ENCODE peak calls at places on chromosomes 4 and X, in eight cellular contexts. L is neural progenitor cell, H is pancreas, G is neuronal stem cell, D is mesendoderm, Q is adrenal gland, X is mammary epithelial cell, K is astrocyte. U is an unnamed sample.

GRCh38 chr4:5322321-5322720 is 271.0 kb downstream of the STK32B start:
- DNase-seq in H (no peak), G (no peak), D (no peak), Q (no peak), X (no peak), L (no peak), K (no peak), U (no peak)

GRCh38 chr4:108148316-108148715 is 20.4 kb downstream of the LEF1 start:
- DNase-seq in D (no peak), L (no peak), K (no peak), G (no peak), H (no peak), X (no peak), Q (no peak), U (no peak)

GRCh38 chr4:76212851-76213414 is 691 bp downstream of the SCARB2 start:
- DNase-seq in K (peak; percentile 61), G (no peak), Q (no peak), L (peak; percentile 25), X (peak; percentile 51), H (no peak), D (no peak), U (no peak)

GRCh38 chrX:151825927-151826471 is 86.7 kb upstream of the MAGEA4 start:
- DNase-seq in H (no peak), X (peak; percentile 59), L (no peak), K (peak; percentile 90), G (no peak), Q (peak; percentile 33), D (peak; percentile 31), U (peak; percentile 22)

GRCh38 chr4:121457278-121457875 is 76.6 kb upstream of the QRFPR start:
- DNase-seq in D (no peak), Q (no peak), K (no peak), X (no peak), H (no peak), G (no peak), L (no peak), U (no peak)

GRCh38 chr4:143377635-143378099 is 41.0 kb downstream of the GAB1 start:
- DNase-seq in K (no peak), L (no peak), G (no peak), D (no peak), H (no peak), X (no peak), Q (no peak), U (no peak)

GRCh38 chr4:80295331-80295730 is 28.9 kb downstream of the FGF5 start:
- DNase-seq in X (no peak), H (no peak), D (no peak), L (no peak), Q (no peak), G (no peak), K (peak; percentile 21), U (no peak)

GRCh38 chr4:139177049-139177887 is at the start of gene ELF2:
- DNase-seq in K (peak; percentile 74), H (peak; percentile 96), X (peak; percentile 84), G (peak; percentile 83), Q (peak; percentile 95), D (peak; percentile 95), L (peak; percentile 94), U (peak; percentile 93)

GRCh38 chr4:57926311-57926710 is 816.1 kb upstream of the IGFBP7 start:
- DNase-seq in D (peak; percentile 75), X (no peak), L (no peak), Q (no peak), K (no peak), H (no peak), G (no peak), U (no peak)

GRCh38 chr4:110615366-110616161 is 7.3 kb downstream of the PITX2 start:
- DNase-seq in Q (no peak), K (no peak), G (peak; percentile 58), X (no peak), D (peak; percentile 95), H (no peak), L (peak; percentile 74), U (no peak)

GRCh38 chr4:168304744-168305459 is 13.7 kb downstream of the DDX60 start:
- DNase-seq in D (no peak), L (no peak), G (no peak), K (peak; percentile 40), Q (no peak), H (no peak), X (peak; percentile 95), U (no peak)

GRCh38 chr4:44848466-44848865 is 122.1 kb upstream of the GNPDA2 start:
- DNase-seq in D (no peak), K (no peak), X (peak; percentile 27), Q (no peak), H (no peak), G (no peak), L (no peak), U (no peak)

GRCh38 chrX:46573331-46573895 is at the start of gene CHST7:
- DNase-seq in D (peak; percentile 78), L (peak; percentile 88), K (peak; percentile 55), G (peak; percentile 54), H (peak; percentile 59), Q (peak; percentile 37), X (peak; percentile 53), U (peak; percentile 50)

GRCh38 chr4:7772708-7773385 is 166.8 kb downstream of the AFAP1 start:
- DNase-seq in K (no peak), G (no peak), X (no peak), L (no peak), Q (peak; percentile 34), H (no peak), D (peak; percentile 32), U (peak; percentile 59)

GRCh38 chrX:10326578-10326977 is 169.8 kb downstream of the CLCN4 start:
- DNase-seq in K (no peak), X (no peak), D (no peak), G (no peak), L (peak; percentile 7), Q (peak; percentile 22), H (no peak), U (no peak)

GRCh38 chrX:150856101-150856500 is 42.4 kb downstream of the CD99L2 start:
- DNase-seq in L (no peak), G (no peak), H (no peak), D (no peak), X (peak; percentile 76), K (peak; percentile 58), Q (no peak), U (no peak)

GRCh38 chr4:5027366-5027765 is 8.1 kb upstream of the CYTL1 start:
- DNase-seq in L (no peak), X (no peak), Q (no peak), D (no peak), G (no peak), K (peak; percentile 51), H (no peak), U (no peak)

GRCh38 chrX:128884430-128884829 is 638.9 kb downstream of the SMARCA1 start:
- DNase-seq in X (no peak), G (no peak), K (no peak), Q (no peak), D (no peak), L (no peak), H (no peak), U (no peak)

DNA sequence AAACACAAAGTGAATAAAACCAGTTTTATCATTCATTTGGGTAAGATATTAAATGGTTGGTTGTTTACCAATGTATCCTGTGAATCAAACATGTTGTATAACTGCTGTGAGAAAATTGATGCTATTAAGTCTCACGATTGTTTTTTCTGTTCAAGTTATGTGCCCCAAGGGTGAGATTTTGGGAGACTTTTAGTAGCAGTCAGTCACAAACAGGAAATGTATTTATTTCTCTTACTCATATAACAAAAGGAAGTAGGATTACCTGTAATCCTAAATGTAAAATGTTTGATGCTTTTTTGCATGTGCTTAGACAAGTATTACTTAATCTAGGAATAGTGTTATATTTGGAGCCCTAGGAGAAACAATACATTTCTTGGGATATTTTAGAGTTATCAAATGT is 39.2 kb downstream of the MTHFD2L start:
- DNase-seq in L (no peak), K (no peak), D (no peak), G (no peak), Q (no peak), X (no peak), H (no peak), U (no peak)
- H3K27ac ChIP-seq in L (no peak overlapping the region), K (no peak overlapping the region), D (no peak overlapping the region), G (no peak overlapping the region), Q (no peak overlapping the region), X (no peak overlapping the region), H (no peak overlapping the region), U (no peak overlapping the region)

DNA sequence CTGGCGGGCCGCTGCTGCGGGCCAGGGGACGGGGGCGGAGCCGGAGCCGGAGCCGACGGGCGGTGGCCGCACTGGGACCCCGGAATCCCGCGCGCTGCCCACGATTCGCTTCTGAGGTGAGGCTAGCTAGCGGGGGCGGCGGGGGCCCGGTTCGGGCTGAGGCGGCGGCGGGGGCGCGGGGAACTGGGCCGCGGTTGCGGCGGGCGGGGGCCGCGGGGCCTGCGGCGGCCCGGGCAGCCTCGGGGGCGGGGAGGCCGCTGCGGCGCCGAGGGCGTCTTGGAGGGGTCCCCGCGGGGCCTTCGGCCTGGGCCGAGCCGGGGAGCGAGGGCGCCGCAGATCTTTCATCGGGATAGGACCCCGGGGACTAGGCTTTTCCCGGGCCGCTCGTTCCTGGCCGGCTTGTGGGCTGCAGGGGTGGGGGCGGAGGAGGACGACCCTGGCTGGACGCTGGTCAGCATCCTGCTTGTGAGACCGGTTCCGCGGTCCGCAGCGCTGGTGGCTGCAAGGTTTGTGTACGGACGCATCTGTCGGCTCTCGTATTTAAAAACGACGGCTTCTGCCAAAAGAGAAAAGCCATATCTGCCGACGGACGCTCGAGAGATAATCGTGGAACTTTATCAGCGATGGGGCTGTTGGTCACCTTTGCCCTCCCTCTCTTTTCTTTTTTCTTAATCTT is 403 bp downstream of the ADD1 start:
- DNase-seq in X (peak; percentile 30), K (no peak), D (peak; percentile 49), Q (peak; percentile 46), L (peak; percentile 83), H (peak; percentile 62), G (peak; percentile 49), U (peak; percentile 52)
- H3K36me3 ChIP-seq in X (no peaks in the 10 kb centered on the region), K (no peaks in the 10 kb centered on the region), D (no peaks in the 10 kb centered on the region), Q (no peaks in the 10 kb centered on the region), L (peaks cover 3% of the 10 kb centered on the region), H (no peaks in the 10 kb centered on the region), G (no peaks in the 10 kb centered on the region), U (no peaks in the 10 kb centered on the region)

GRCh38 chr4:3911252-3911856 is 145.2 kb downstream of the ADRA2C start:
- DNase-seq in D (no peak), G (no peak), L (no peak), Q (no peak), H (no peak), K (no peak), X (no peak), U (no peak)
- H3K4me1 ChIP-seq in D (no peaks in the 10 kb centered on the region), G (no peaks in the 10 kb centered on the region), L (no peaks in the 10 kb centered on the region), Q (no peaks in the 10 kb centered on the region), H (no peaks in the 10 kb centered on the region), K (no peaks in the 10 kb centered on the region), X (no peaks in the 10 kb centered on the region), U (no peaks in the 10 kb centered on the region)

DNA sequence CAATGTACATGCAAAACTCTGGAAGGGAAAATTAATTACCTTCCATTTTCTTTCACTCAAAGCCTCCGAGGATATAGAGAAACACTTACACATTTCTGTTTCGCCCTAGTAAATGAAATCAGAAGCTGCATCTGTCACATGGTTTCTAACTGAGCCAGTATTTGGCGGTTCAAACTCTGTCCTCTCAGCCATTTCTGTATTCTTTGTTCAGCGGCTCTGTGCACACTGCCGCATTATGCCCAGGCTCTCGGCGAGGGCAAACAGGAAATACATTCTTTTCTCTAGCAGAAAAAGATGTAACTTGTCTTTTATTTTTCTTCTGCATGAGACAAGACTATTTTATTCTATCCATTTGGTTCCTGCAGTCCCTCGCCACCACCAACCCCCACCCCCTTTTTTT is 71.4 kb upstream of the GPM6B start:
- DNase-seq in D (no peak), K (no peak), X (no peak), Q (no peak), G (no peak), L (no peak), H (no peak), U (no peak)
- H3K27ac ChIP-seq in D (no peak overlapping the region), K (no peak overlapping the region), X (no peak overlapping the region), Q (no peak overlapping the region), G (no peak overlapping the region), L (no peak overlapping the region), H (no peak overlapping the region), U (no peak overlapping the region)

U was measured in uterus.